ENCODE peak calls at places on chromosomes 1 and 21, in eight cellular contexts. M is lower leg skin, I is GDM1, V is HCEC 1CT, J is Calu3, S is EH, Z is uterus, U is NCI-H1417. Q is an unnamed sample.
A peak's percentile ranks its signal among the peaks of the same experiment; 100 is the strongest.

GRCh38 chr1:114043046-114043445 is 63.8 kb downstream of the OLFML3 start:
- DNase-seq in M (no peak), I (no peak), V (no peak), J (no peak), S (no peak), Z (no peak), U (no peak), Q (no peak)

GRCh38 chr1:37325010-37325409 is 149.4 kb upstream of the ZC3H12A start:
- DNase-seq in M (no peak), I (no peak), V (no peak), J (no peak), S (no peak), Z (no peak), U (no peak), Q (no peak)

GRCh38 chr1:147073062-147073432 is 99.2 kb downstream of the PRKAB2 start:
- DNase-seq in M (no peak), I (no peak), V (no peak), J (no peak), S (no peak), Z (no peak), U (no peak), Q (no peak)

GRCh38 chr1:93471911-93472310 is 24.0 kb downstream of the FNBP1L start:
- DNase-seq in M (no peak), I (no peak), V (peak; percentile 41), J (no peak), S (peak; percentile 93), Z (no peak), U (no peak), Q (no peak)

GRCh38 chr1:84433253-84434080 is 35.2 kb downstream of the DNASE2B start:
- DNase-seq in M (no peak), I (peak; percentile 40), V (peak; percentile 77), J (peak; percentile 69), S (peak; percentile 74), Z (peak; percentile 27), U (peak; percentile 77), Q (peak; percentile 37)

GRCh38 chr1:226882187-226882586 is 11.8 kb downstream of the PSEN2 start:
- DNase-seq in M (no peak), I (no peak), V (no peak), J (no peak), S (no peak), Z (no peak), U (no peak), Q (no peak)

GRCh38 chr1:111924786-111925185 is 64.7 kb downstream of the KCND3 start:
- DNase-seq in M (peak; percentile 52), I (no peak), V (no peak), J (no peak), S (no peak), Z (no peak), U (no peak), Q (no peak)

GRCh38 chr1:61482170-61482569 is 242.8 kb downstream of the TM2D1 start:
- DNase-seq in M (no peak), I (no peak), V (no peak), J (no peak), S (no peak), Z (no peak), U (no peak), Q (no peak)

GRCh38 chr1:15214507-15214906 is 32.5 kb upstream of the FHAD1 start:
- DNase-seq in M (no peak), I (no peak), V (no peak), J (no peak), S (peak; percentile 70), Z (peak; percentile 69), U (no peak), Q (no peak)

GRCh38 chr1:184389446-184389845 is 2.6 kb downstream of the C1orf21 start:
- DNase-seq in M (no peak), I (no peak), V (no peak), J (no peak), S (peak; percentile 24), Z (no peak), U (no peak), Q (no peak)

GRCh38 chr1:32900956-32901822 is at the start of gene TMEM54:
- DNase-seq in M (peak; percentile 89), I (no peak), V (peak; percentile 27), J (peak; percentile 87), S (peak; percentile 54), Z (peak; percentile 70), U (no peak), Q (no peak)

GRCh38 chr1:38114231-38114630 is 67.6 kb upstream of the POU3F1 start:
- DNase-seq in M (peak; percentile 89), I (no peak), V (no peak), J (no peak), S (no peak), Z (no peak), U (no peak), Q (no peak)

GRCh38 chr1:22039594-22040347 is 12.7 kb upstream of the CDC42 start:
- DNase-seq in M (peak; percentile 90), I (peak; percentile 95), V (no peak), J (peak; percentile 69), S (peak; percentile 49), Z (peak; percentile 37), U (peak; percentile 29), Q (no peak)

GRCh38 chr1:85611856-85612255 is 31.3 kb downstream of the CCN1 start:
- DNase-seq in M (peak; percentile 91), I (no peak), V (peak; percentile 100), J (peak; percentile 88), S (peak; percentile 100), Z (peak; percentile 45), U (no peak), Q (peak; percentile 77)

GRCh38 chr1:164716992-164717703 is 158.2 kb downstream of the PBX1 start:
- DNase-seq in M (no peak), I (no peak), V (peak; percentile 78), J (no peak), S (peak; percentile 86), Z (no peak), U (peak; percentile 37), Q (no peak)

GRCh38 chr1:14930224-14930965 is 223.2 kb upstream of the TMEM51 start:
- DNase-seq in M (no peak), I (no peak), V (no peak), J (no peak), S (no peak), Z (no peak), U (no peak), Q (no peak)

GRCh38 chr1:86061660-86062059 is 94.9 kb downstream of the COL24A1 start:
- DNase-seq in M (no peak), I (no peak), V (no peak), J (no peak), S (no peak), Z (no peak), U (no peak), Q (no peak)

GRCh38 chr1:6002714-6003501 is 10.7 kb upstream of the NPHP4 start:
- DNase-seq in M (peak; percentile 69), I (no peak), V (no peak), J (no peak), S (no peak), Z (no peak), U (peak; percentile 46), Q (peak; percentile 44)

GRCh38 chr1:112524251-112524650 is 15.5 kb downstream of the WNT2B start:
- DNase-seq in M (no peak), I (no peak), V (no peak), J (no peak), S (peak; percentile 87), Z (peak; percentile 40), U (no peak), Q (no peak)

GRCh38 chr1:43317817-43318471 is 17.2 kb downstream of the TIE1 start:
- DNase-seq in M (no peak), I (no peak), V (no peak), J (no peak), S (peak; percentile 34), Z (no peak), U (no peak), Q (no peak)

GRCh38 chr1:37949524-37950152 is 2.8 kb upstream of the INPP5B start:
- DNase-seq in M (peak; percentile 69), I (no peak), V (no peak), J (no peak), S (no peak), Z (no peak), U (no peak), Q (peak; percentile 48)

GRCh38 chr21:45012661-45013270 is 61.6 kb upstream of the ADARB1 start:
- DNase-seq in M (no peak), I (no peak), V (no peak), J (peak; percentile 40), S (no peak), Z (peak; percentile 13), U (no peak), Q (no peak)